ENCODE peak calls at places on chromosome X, in six cellular contexts. One of them, this sample, is unnamed.

GRCh38 chrX:133215017-133215416 is 3.1 kb downstream of the TFDP3 start:
- DNase-seq in A549: no peak
- DNase-seq in endothelial cell of umbilical vein: no peak
- DNase-seq in K562: no peak
- DNase-seq in GM12878: no peak
- DNase-seq in HepG2: no peak
- DNase-seq in this sample: no peak

GRCh38 chrX:133090410-133090809 is 6.5 kb downstream of the USP26 start:
- DNase-seq in A549: no peak
- DNase-seq in endothelial cell of umbilical vein: no peak
- DNase-seq in K562: no peak
- DNase-seq in GM12878: no peak
- DNase-seq in HepG2: no peak
- DNase-seq in this sample: no peak

GRCh38 chrX:71532078-71532752 is 689 bp upstream of the OGT start:
- DNase-seq in A549: peak; percentile 12
- DNase-seq in endothelial cell of umbilical vein: peak; percentile 69
- DNase-seq in K562: peak; percentile 32
- DNase-seq in GM12878: no peak
- DNase-seq in HepG2: no peak
- DNase-seq in this sample: peak; percentile 79

GRCh38 chrX:71105638-71106037 is 902 bp downstream of the CXorf65 start:
- DNase-seq in A549: no peak
- DNase-seq in endothelial cell of umbilical vein: no peak
- DNase-seq in K562: no peak
- DNase-seq in GM12878: no peak
- DNase-seq in HepG2: no peak
- DNase-seq in this sample: no peak

GRCh38 chrX:105552395-105552794 is 269.9 kb upstream of the NRK start:
- DNase-seq in A549: peak; percentile 17
- DNase-seq in endothelial cell of umbilical vein: peak; percentile 1
- DNase-seq in K562: no peak
- DNase-seq in GM12878: no peak
- DNase-seq in HepG2: no peak
- DNase-seq in this sample: no peak

GRCh38 chrX:49858341-49858740 is 20.9 kb upstream of the USP27X start:
- DNase-seq in A549: no peak
- DNase-seq in endothelial cell of umbilical vein: peak; percentile 7
- DNase-seq in K562: no peak
- DNase-seq in GM12878: no peak
- DNase-seq in HepG2: peak; percentile 29
- DNase-seq in this sample: no peak

GRCh38 chrX:22486326-22486725 is 213.6 kb downstream of the CBLL2 start:
- DNase-seq in A549: no peak
- DNase-seq in endothelial cell of umbilical vein: no peak
- DNase-seq in K562: no peak
- DNase-seq in GM12878: no peak
- DNase-seq in HepG2: no peak
- DNase-seq in this sample: no peak

GRCh38 chrX:70007946-70008345 is 41.8 kb downstream of the AWAT2 start:
- DNase-seq in A549: no peak
- DNase-seq in endothelial cell of umbilical vein: no peak
- DNase-seq in K562: no peak
- DNase-seq in GM12878: no peak
- DNase-seq in HepG2: no peak
- DNase-seq in this sample: no peak

GRCh38 chrX:106263817-106264216 is 95.7 kb downstream of the PWWP3B start:
- DNase-seq in A549: no peak
- DNase-seq in endothelial cell of umbilical vein: no peak
- DNase-seq in K562: no peak
- DNase-seq in GM12878: no peak
- DNase-seq in HepG2: no peak
- DNase-seq in this sample: peak; percentile 0

GRCh38 chrX:38086451-38087215 is 80.3 kb downstream of the SYTL5 start:
- DNase-seq in A549: no peak
- DNase-seq in endothelial cell of umbilical vein: no peak
- DNase-seq in K562: no peak
- DNase-seq in GM12878: no peak
- DNase-seq in HepG2: no peak
- DNase-seq in this sample: no peak

GRCh38 chrX:103565752-103566151 is 19.6 kb upstream of the TCEAL4 start:
- DNase-seq in A549: no peak
- DNase-seq in endothelial cell of umbilical vein: no peak
- DNase-seq in K562: no peak
- DNase-seq in GM12878: no peak
- DNase-seq in HepG2: no peak
- DNase-seq in this sample: no peak

GRCh38 chrX:30230395-30230794 is at the start of gene MAGEB3:
- DNase-seq in A549: no peak
- DNase-seq in endothelial cell of umbilical vein: no peak
- DNase-seq in K562: no peak
- DNase-seq in GM12878: no peak
- DNase-seq in HepG2: no peak
- DNase-seq in this sample: no peak

GRCh38 chrX:30665471-30665870 is 12.2 kb downstream of the GK start:
- DNase-seq in A549: no peak
- DNase-seq in endothelial cell of umbilical vein: no peak
- DNase-seq in K562: no peak
- DNase-seq in GM12878: no peak
- DNase-seq in HepG2: no peak
- DNase-seq in this sample: no peak

GRCh38 chrX:120739300-120739699 is 109.4 kb upstream of the C1GALT1C1 start:
- DNase-seq in A549: no peak
- DNase-seq in endothelial cell of umbilical vein: no peak
- DNase-seq in K562: no peak
- DNase-seq in GM12878: no peak
- DNase-seq in HepG2: no peak
- DNase-seq in this sample: no peak

GRCh38 chrX:10126834-10127233 is 29.9 kb upstream of the CLCN4 start:
- DNase-seq in A549: no peak
- DNase-seq in endothelial cell of umbilical vein: no peak
- DNase-seq in K562: no peak
- DNase-seq in GM12878: no peak
- DNase-seq in HepG2: no peak
- DNase-seq in this sample: no peak

GRCh38 chrX:443676-444210 is 57.0 kb upstream of the PPP2R3B start:
- DNase-seq in A549: no peak
- DNase-seq in endothelial cell of umbilical vein: no peak
- DNase-seq in K562: no peak
- DNase-seq in GM12878: no peak
- DNase-seq in HepG2: no peak
- DNase-seq in this sample: no peak

GRCh38 chrX:41334866-41335589 is 1.1 kb downstream of the DDX3X start:
- DNase-seq in A549: peak; percentile 44
- DNase-seq in endothelial cell of umbilical vein: peak; percentile 43
- DNase-seq in K562: peak; percentile 71
- DNase-seq in GM12878: no peak
- DNase-seq in HepG2: no peak
- DNase-seq in this sample: peak; percentile 69

GRCh38 chrX:41336447-41336846 is 2.5 kb downstream of the DDX3X start:
- DNase-seq in A549: no peak
- DNase-seq in endothelial cell of umbilical vein: no peak
- DNase-seq in K562: no peak
- DNase-seq in GM12878: no peak
- DNase-seq in HepG2: no peak
- DNase-seq in this sample: no peak

GRCh38 chrX:41337140-41337539 is 3.2 kb downstream of the DDX3X start:
- DNase-seq in A549: peak; percentile 12
- DNase-seq in endothelial cell of umbilical vein: no peak
- DNase-seq in K562: no peak
- DNase-seq in GM12878: no peak
- DNase-seq in HepG2: no peak
- DNase-seq in this sample: peak; percentile 28

GRCh38 chrX:41333994-41334865 is at the start of gene DDX3X:
- DNase-seq in A549: peak; percentile 91
- DNase-seq in endothelial cell of umbilical vein: peak; percentile 87
- DNase-seq in K562: peak; percentile 92
- DNase-seq in GM12878: peak; percentile 44
- DNase-seq in HepG2: peak; percentile 45
- DNase-seq in this sample: peak; percentile 85

DNA sequence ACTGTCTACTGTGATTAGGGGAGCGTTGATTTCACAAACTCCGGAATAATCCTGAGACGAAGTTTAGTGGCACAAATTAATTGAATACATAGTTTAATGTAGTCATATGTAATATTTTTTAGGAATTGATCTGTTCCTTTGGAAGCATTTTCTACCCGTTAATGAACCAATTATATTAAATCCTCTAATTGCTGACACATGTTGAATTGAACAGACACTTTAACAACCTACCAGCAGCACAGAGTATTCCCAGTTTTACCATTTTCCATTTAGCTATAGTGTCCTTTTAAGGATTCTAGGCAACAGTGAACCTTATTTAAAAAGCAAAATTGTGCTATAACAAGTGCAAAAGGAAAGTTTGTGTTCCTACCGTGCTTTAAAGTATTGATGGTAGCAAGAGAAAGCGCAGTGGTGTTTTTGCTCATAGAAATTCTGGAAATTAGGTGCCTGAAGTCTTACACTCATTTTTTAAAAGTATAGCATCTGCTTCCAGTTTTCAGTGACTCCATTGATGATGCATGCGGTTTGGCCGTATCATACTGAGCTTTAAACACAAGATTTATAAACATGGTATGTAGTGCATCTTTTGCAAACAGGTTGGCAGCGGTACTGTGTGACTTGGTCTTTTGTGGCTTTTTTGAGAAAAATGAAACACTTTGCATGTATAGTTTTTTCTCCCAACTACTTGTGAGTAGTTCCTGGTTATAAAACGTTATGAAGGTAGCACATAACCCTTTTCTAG is 1.8 kb downstream of the DDX3X start:
- DNase-seq in A549: no peak
- DNase-seq in endothelial cell of umbilical vein: no peak
- DNase-seq in K562: no peak
- DNase-seq in GM12878: no peak
- DNase-seq in HepG2: no peak
- DNase-seq in this sample: no peak
- TF ChIP-seq MYC in A549: no peak
- TF ChIP-seq MYC in endothelial cell of umbilical vein: no peak
- TF ChIP-seq MYC in K562: no peak
- TF ChIP-seq MYC in GM12878: no peak
- TF ChIP-seq MYC in HepG2: no peak
- TF ChIP-seq MYC in this sample: no peak

GRCh38 chrX:136495043-136495442 is 2.3 kb upstream of the HTATSF1 start:
- DNase-seq in A549: no peak
- DNase-seq in endothelial cell of umbilical vein: no peak
- DNase-seq in K562: no peak
- DNase-seq in GM12878: no peak
- DNase-seq in HepG2: no peak
- DNase-seq in this sample: peak; percentile 80
- TF ChIP-seq MAX in A549: no peak
- TF ChIP-seq MAX in endothelial cell of umbilical vein: no peak
- TF ChIP-seq MAX in K562: no peak
- TF ChIP-seq MAX in GM12878: no peak
- TF ChIP-seq MAX in HepG2: no peak
- TF ChIP-seq MAX in this sample: no peak

DNA sequence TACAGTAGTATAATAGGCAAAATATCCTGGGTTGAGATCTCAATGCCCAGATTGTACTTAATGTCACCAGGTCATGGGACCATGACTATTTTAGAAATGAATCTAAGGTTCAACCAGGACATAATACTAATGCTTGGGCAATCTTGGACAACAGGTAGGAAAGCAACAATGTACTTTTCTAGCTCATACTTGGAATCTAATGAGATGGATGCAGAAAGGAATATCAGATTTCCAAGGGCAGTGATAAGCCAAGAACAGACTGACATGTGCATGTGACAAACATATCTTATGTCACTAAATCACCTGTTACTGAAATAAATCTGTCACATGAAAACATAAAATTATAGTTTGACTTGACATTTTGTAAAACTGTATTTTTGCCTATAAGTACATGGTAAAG is 51.1 kb downstream of the RPS6KA3 start:
- DNase-seq in A549: no peak
- DNase-seq in endothelial cell of umbilical vein: no peak
- DNase-seq in K562: no peak
- DNase-seq in GM12878: no peak
- DNase-seq in HepG2: no peak
- DNase-seq in this sample: no peak
- H3K4me3 ChIP-seq in A549: no peak overlapping the region
- H3K4me3 ChIP-seq in endothelial cell of umbilical vein: no peak overlapping the region
- H3K4me3 ChIP-seq in K562: no peak overlapping the region
- H3K4me3 ChIP-seq in GM12878: no peak overlapping the region
- H3K4me3 ChIP-seq in HepG2: no peak overlapping the region
- H3K4me3 ChIP-seq in this sample: no peak overlapping the region

GRCh38 chrX:151513472-151513871 is 50.0 kb upstream of the PASD1 start:
- DNase-seq in A549: no peak
- DNase-seq in endothelial cell of umbilical vein: no peak
- DNase-seq in K562: no peak
- DNase-seq in GM12878: no peak
- DNase-seq in HepG2: no peak
- DNase-seq in this sample: no peak
- TF ChIP-seq MYC in A549: no peak
- TF ChIP-seq MYC in endothelial cell of umbilical vein: no peak
- TF ChIP-seq MYC in K562: no peak
- TF ChIP-seq MYC in GM12878: no peak
- TF ChIP-seq MYC in HepG2: no peak
- TF ChIP-seq MYC in this sample: no peak

This sample was measured in NB4.